ENCODE peak calls at places on chromosomes 6 and 20, in nine cellular contexts. W, S, T, B, M, D, Z, R and G are unnamed samples.
A peak's percentile ranks its signal among the peaks of the same experiment; 100 is the strongest.

GRCh38 chr6:137702791-137703424 is 164.2 kb upstream of the TNFAIP3 start:
- DNase-seq in D (no peak), M (no peak), R (no peak), S (no peak), W (no peak), Z (no peak), B (no peak), T (no peak), G (no peak)

GRCh38 chr20:63704749-63705117 is 3.0 kb downstream of the ARFRP1 start:
- DNase-seq in S (no peak), Z (no peak), W (no peak), M (no peak), R (no peak), B (no peak), T (no peak), D (no peak), G (no peak)

GRCh38 chr6:43773981-43774775 is 4.2 kb downstream of the VEGFA start:
- DNase-seq in T (no peak), S (no peak), M (no peak), D (no peak), W (no peak), Z (no peak), B (no peak), R (no peak), G (no peak)

GRCh38 chr6:139699335-139699734 is 324.9 kb upstream of the CITED2 start:
- DNase-seq in D (peak; percentile 85), W (no peak), M (no peak), B (peak; percentile 71), R (no peak), S (no peak), Z (no peak), T (no peak), G (no peak)

GRCh38 chr6:25963426-25964123 is 973 bp downstream of the TRIM38 start:
- DNase-seq in W (no peak), S (no peak), M (peak; percentile 87), D (no peak), R (no peak), Z (no peak), T (no peak), B (peak; percentile 49), G (no peak)

GRCh38 chr6:15754035-15754705 is 91.3 kb upstream of the DTNBP1 start:
- DNase-seq in Z (no peak), M (peak; percentile 86), D (peak; percentile 78), T (no peak), R (peak; percentile 37), W (no peak), S (peak; percentile 46), B (peak; percentile 6), G (no peak)

GRCh38 chr20:54221383-54221782 is 13.5 kb downstream of the PFDN4 start:
- DNase-seq in R (no peak), S (no peak), M (no peak), T (no peak), W (no peak), Z (peak; percentile 82), D (no peak), B (peak; percentile 17), G (no peak)

GRCh38 chr6:88599561-88599960 is 363.9 kb downstream of the RNGTT start:
- DNase-seq in D (no peak), B (no peak), M (peak; percentile 50), S (no peak), R (no peak), Z (no peak), W (no peak), T (no peak), G (no peak)

GRCh38 chr6:154593122-154593521 is 82.6 kb upstream of the CNKSR3 start:
- DNase-seq in R (no peak), B (no peak), S (no peak), Z (no peak), T (no peak), M (peak; percentile 49), D (no peak), W (no peak), G (no peak)

GRCh38 chr20:10940941-10941340 is 267.1 kb upstream of the JAG1 start:
- DNase-seq in T (no peak), R (no peak), Z (no peak), B (no peak), W (no peak), M (no peak), S (no peak), D (no peak), G (no peak)

GRCh38 chr6:132669690-132670291 is 10.8 kb upstream of the TAAR1 start:
- DNase-seq in Z (peak; percentile 63), R (peak; percentile 72), M (peak; percentile 41), S (peak; percentile 68), T (no peak), B (peak; percentile 75), W (no peak), D (peak; percentile 83), G (no peak)

GRCh38 chr6:161486326-161486725 is 212.5 kb upstream of the AGPAT4 start:
- DNase-seq in W (no peak), T (no peak), S (peak; percentile 93), M (peak; percentile 76), B (peak; percentile 59), R (peak; percentile 80), Z (no peak), D (peak; percentile 86), G (no peak)

GRCh38 chr6:90914312-90914711 is 327.4 kb upstream of the MAP3K7 start:
- DNase-seq in W (no peak), S (no peak), R (no peak), B (no peak), T (no peak), D (no peak), Z (no peak), M (no peak), G (no peak)

GRCh38 chr6:47004458-47004857 is 37.7 kb downstream of the ADGRF1 start:
- DNase-seq in M (no peak), D (peak; percentile 30), S (no peak), R (no peak), W (no peak), B (no peak), T (no peak), Z (no peak), G (no peak)